ENCODE peak calls at places on chromosome 4, in seven cellular contexts. P, C, Z, O, E, Y and D are unnamed samples.
A peak's percentile ranks its signal among the peaks of the same experiment; 100 is the strongest.

GRCh38 chr4:122666527-122667245 is 45.8 kb upstream of the IL21 start:
- DNase-seq in O (peak; percentile 88), C (peak; percentile 91), E (no peak), Z (no peak), P (peak; percentile 96), Y (peak; percentile 93), D (peak; percentile 83)

GRCh38 chr4:63361628-63362027 is 1047.6 kb downstream of the TECRL start:
- DNase-seq in E (no peak), O (no peak), C (no peak), Y (no peak), Z (no peak), P (no peak), D (no peak)

GRCh38 chr4:101123231-101123630 is 224.1 kb downstream of the PPP3CA start:
- DNase-seq in Y (no peak), Z (no peak), C (no peak), E (no peak), O (no peak), P (no peak), D (no peak)

GRCh38 chr4:8351931-8352367 is 82.4 kb downstream of the HTRA3 start:
- DNase-seq in E (no peak), O (no peak), P (no peak), Y (peak; percentile 74), Z (no peak), C (peak; percentile 15), D (no peak)

GRCh38 chr4:169315530-169316306 is 45.0 kb upstream of the SH3RF1 start:
- DNase-seq in O (no peak), C (peak; percentile 47), Y (peak; percentile 53), Z (no peak), E (no peak), P (no peak), D (peak; percentile 52)

GRCh38 chr4:122476126-122476525 is 19.6 kb upstream of the IL2 start:
- DNase-seq in O (no peak), P (no peak), C (no peak), E (no peak), Z (no peak), Y (no peak), D (no peak)

GRCh38 chr4:14151099-14151498 is 523.6 kb upstream of the BOD1L1 start:
- DNase-seq in Y (no peak), Z (no peak), C (no peak), P (no peak), E (no peak), O (no peak), D (no peak)

GRCh38 chr4:152559641-152560040 is 23.7 kb upstream of the FBXW7 start:
- DNase-seq in E (no peak), P (no peak), C (no peak), O (no peak), Z (no peak), Y (no peak), D (no peak)

GRCh38 chr4:152534541-152535231 is 1.2 kb downstream of the FBXW7 start:
- DNase-seq in P (no peak), Y (peak; percentile 21), C (peak; percentile 71), Z (peak; percentile 89), O (no peak), E (peak; percentile 59), D (no peak)

DNA sequence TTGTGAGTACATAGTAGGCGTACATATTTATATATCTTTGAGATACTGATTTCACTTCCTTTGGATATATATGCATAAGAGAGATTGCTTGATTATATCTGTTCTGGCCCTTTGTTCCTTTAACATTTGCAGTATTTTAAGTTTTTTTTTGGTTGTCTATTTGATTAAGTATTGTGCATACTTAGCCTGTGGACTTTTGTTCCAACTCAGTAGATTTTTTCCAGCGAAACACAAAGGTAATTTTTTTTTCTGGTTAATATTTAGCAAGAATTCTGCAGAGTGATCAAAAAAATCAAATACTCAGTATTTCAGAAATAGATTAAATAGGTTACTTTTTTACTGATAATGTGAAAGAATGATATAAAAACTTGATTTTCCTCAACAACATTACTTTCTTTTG is at the start of gene AFM:
- DNase-seq in C (no peak), Z (no peak), Y (no peak), O (no peak), E (no peak), P (no peak), D (no peak)
- H3K4me3 ChIP-seq in C (no peak within 1 kb of the TSS), Z (no peak within 1 kb of the TSS), Y (no peak within 1 kb of the TSS), O (no peak within 1 kb of the TSS), E (no peak within 1 kb of the TSS), P (no peak within 1 kb of the TSS), D (no peak within 1 kb of the TSS)

DNA sequence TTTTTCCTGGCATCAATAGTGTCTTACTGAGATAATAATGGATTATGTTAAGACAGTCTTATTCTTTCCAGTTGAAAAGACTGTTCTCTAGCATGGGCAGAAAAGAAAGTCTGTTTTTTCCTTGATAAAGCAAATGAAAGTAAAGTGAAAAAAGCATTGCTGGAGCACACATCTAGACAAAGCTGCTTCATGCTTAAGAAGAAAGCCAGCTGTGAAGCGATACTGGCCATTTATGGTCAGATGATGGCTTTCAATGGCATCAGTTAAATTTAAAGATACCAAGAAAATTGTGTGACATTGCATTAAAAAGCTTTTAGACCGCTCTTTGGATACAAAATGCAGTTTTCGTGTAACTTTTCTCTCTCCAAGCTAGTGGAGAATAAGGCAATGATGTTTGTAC is 242.1 kb upstream of the TRAM1L1 start:
- DNase-seq in Y (no peak), P (no peak), O (no peak), E (no peak), Z (no peak), C (no peak), D (no peak)
- H3K4me3 ChIP-seq in Y (no peak overlapping the region), P (no peak overlapping the region), O (no peak overlapping the region), E (no peak overlapping the region), Z (no peak overlapping the region), C (no peak overlapping the region), D (no peak overlapping the region)

DNA sequence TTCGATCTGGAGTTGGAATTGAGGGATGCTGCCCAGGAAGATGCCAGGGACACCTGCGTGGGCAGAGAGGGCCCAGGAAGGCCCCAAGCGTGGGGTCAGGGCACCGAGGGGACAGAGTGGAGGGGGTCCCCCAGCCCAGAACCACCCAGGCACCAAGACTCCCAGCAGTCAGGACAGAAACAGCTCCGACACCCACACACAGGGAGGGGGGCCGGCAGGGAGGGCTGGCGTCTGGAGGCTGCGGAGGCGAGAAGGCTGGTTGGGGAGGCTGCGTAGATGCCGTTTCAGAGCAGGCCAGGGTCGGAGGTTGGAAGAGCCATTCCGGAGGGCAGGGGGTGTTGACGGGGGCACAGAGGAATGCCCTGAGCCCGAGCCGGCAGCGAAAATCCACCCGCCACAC is 23.6 kb downstream of the ATP5ME start:
- DNase-seq in O (no peak), Y (no peak), E (no peak), P (no peak), C (no peak), Z (no peak), D (no peak)
- H3K4me3 ChIP-seq in O (no peak overlapping the region), Y (no peak overlapping the region), E (no peak overlapping the region), P (no peak overlapping the region), C (no peak overlapping the region), Z (no peak overlapping the region), D (no peak overlapping the region)

DNA sequence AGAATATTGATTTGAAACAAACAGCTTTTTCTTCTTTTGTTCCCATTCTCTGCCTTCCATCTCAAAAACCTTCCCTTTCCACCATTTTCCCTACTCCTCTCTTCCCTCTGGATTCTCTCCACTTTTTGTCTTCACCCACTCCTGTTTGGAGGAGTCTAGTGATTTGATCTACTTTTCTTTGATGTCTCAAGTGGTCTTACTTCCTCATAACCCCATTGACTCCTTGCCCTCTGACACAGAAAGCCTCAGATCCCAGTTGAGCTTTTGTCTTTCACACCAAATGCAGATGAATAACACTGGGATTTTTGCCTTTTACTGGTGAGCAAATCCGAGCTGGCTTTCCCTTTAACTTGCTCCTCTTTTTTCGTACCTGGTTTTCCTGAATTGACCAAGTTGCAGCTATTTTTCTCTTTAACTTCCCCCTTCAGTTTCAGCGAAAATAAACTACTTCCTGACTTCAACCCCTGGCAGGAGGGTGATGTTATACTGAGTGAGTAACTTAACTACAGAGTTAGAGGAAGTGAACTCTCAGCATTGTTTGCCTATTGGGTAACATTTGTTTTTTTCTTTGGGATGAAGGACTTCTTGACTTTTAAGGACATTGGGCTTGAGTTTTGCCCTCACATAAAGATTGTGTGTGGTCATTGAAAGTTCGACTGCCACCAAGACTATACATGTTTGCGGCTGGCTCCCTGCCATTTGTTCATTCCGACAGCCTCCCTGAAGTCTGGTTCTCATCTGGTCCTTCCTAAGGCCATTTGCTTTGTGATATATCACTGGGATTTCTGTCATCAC is 392.8 kb upstream of the NR3C2 start:
- DNase-seq in Z (no peak), C (peak; percentile 68), P (peak; percentile 1), E (no peak), Y (peak; percentile 73), O (no peak), D (peak; percentile 70)
- H3K4me3 ChIP-seq in Z (no peak overlapping the region), C (no peak overlapping the region), P (no peak overlapping the region), E (no peak overlapping the region), Y (no peak overlapping the region), O (no peak overlapping the region), D (no peak overlapping the region)

DNA sequence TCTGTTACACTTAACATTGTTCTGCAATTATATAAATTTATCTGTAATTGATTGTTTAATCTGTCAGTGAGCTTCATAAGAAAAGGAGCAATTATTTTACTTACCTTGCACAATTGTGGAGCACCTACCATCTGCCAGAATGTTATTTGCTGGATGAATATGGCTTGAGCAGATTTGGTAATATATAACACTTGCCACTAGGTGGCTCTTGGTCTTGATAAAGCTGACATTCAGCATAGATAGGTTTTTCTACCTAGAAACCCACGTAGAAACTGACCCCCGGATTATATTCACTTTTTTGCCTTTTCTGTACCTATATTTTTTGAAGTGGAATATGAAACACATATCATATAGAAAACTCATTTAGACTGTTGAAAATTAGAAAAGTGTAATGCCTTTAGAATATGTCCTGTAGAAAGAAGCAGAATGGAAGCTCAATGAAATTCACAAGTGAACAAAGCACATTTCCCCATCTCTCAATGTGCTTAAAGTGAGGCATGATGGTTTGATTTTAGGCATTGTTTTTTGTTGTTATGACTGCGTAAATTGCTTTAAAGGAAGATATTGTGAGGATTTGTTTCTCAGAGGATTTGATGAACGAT is 9.5 kb downstream of the RBPJ start:
- DNase-seq in Z (no peak), P (no peak), E (peak; percentile 56), O (no peak), Y (peak; percentile 75), C (peak; percentile 76), D (no peak)
- H3K4me3 ChIP-seq in Z (no peak overlapping the region), P (no peak overlapping the region), E (no peak overlapping the region), O (no peak overlapping the region), Y (no peak overlapping the region), C (no peak overlapping the region), D (no peak overlapping the region)

GRCh38 chr4:107826427-107826980 is 1.8 kb downstream of the SGMS2 start:
- DNase-seq in O (no peak), Z (no peak), P (no peak), C (peak; percentile 19), Y (no peak), E (no peak), D (no peak)
- H3K4me3 ChIP-seq in O (peak overlapping the region; percentile 66), Z (no peak overlapping the region), P (no peak overlapping the region), C (peak overlapping the region; percentile 81), Y (peak overlapping the region; percentile 91), E (no peak overlapping the region), D (peak overlapping the region; percentile 75)